ENCODE peak calls at places on chromosomes 5 and 9, in seven cellular contexts. X is tibial artery; E is osteocyte; K is LNCaP clone FGC; N is fibroblast of pulmonary artery; I is MCF 10A; G is activated CD8-positive, alpha-beta T cell treated with anti-CD3 and anti-CD28 coated beads for 36 hours. T is an unnamed sample.
A peak's percentile ranks its signal among the peaks of the same experiment; 100 is the strongest.

GRCh38 chr5:92713361-92713875 is 867.6 kb downstream of the NR2F1-AS1 start:
- DNase-seq in I (no peak), G (no peak), X (no peak), K (no peak), E (no peak), N (no peak), T (no peak)

GRCh38 chr9:14315754-14316573 is 2.0 kb upstream of the NFIB start:
- DNase-seq in N (peak; percentile 85), X (peak; percentile 33), E (no peak), K (no peak), G (no peak), I (peak; percentile 69), T (peak; percentile 74)

GRCh38 chr5:88251048-88251711 is 17.5 kb downstream of the TMEM161B start:
- DNase-seq in I (no peak), E (no peak), K (no peak), X (no peak), N (peak; percentile 11), G (peak; percentile 58), T (no peak)

GRCh38 chr9:87786423-87786822 is 60.5 kb downstream of the CTSL start:
- DNase-seq in N (no peak), G (no peak), I (peak; percentile 43), X (no peak), K (no peak), E (no peak), T (no peak)

GRCh38 chr9:133640580-133641395 is 4.6 kb downstream of the DBH start:
- DNase-seq in X (no peak), K (no peak), I (no peak), G (no peak), N (no peak), E (no peak), T (no peak)

GRCh38 chr5:43281840-43282658 is 31.2 kb downstream of the HMGCS1 start:
- DNase-seq in I (no peak), K (no peak), N (peak; percentile 31), X (no peak), E (no peak), G (no peak), T (no peak)

GRCh38 chr5:27962201-27962600 is 923.8 kb upstream of the CDH9 start:
- DNase-seq in E (no peak), I (peak; percentile 34), N (peak; percentile 84), G (no peak), K (no peak), X (no peak), T (no peak)

GRCh38 chr9:37801287-37801850 is 772 bp downstream of the DCAF10 start:
- DNase-seq in I (peak; percentile 32), X (peak; percentile 22), E (no peak), N (peak; percentile 20), G (peak; percentile 48), K (no peak), T (peak; percentile 73)

GRCh38 chr5:109907189-109907588 is 217.5 kb downstream of the MAN2A1 start:
- DNase-seq in N (peak; percentile 18), G (no peak), I (no peak), K (no peak), X (no peak), E (no peak), T (no peak)

GRCh38 chr9:15211160-15211993 is 95.6 kb downstream of the TTC39B start:
- DNase-seq in G (peak; percentile 65), E (no peak), K (peak; percentile 72), X (peak; percentile 57), I (peak; percentile 70), N (peak; percentile 86), T (no peak)

GRCh38 chr9:87278971-87279731 is 218.5 kb upstream of the DAPK1 start:
- DNase-seq in X (no peak), E (no peak), G (no peak), I (no peak), N (no peak), K (no peak), T (no peak)

GRCh38 chr5:168992687-168993086 is 308.3 kb downstream of the SLIT3 start:
- DNase-seq in N (no peak), I (no peak), E (no peak), X (no peak), K (no peak), G (no peak), T (no peak)

GRCh38 chr5:17224858-17225436 is 7.5 kb downstream of the BASP1 start:
- DNase-seq in K (no peak), X (no peak), E (no peak), N (peak; percentile 27), G (no peak), I (no peak), T (no peak)

GRCh38 chr9:8468048-8468600 is 668.5 kb upstream of the DMAC1 start:
- DNase-seq in K (no peak), X (no peak), N (no peak), E (no peak), I (no peak), G (no peak), T (no peak)

DNA sequence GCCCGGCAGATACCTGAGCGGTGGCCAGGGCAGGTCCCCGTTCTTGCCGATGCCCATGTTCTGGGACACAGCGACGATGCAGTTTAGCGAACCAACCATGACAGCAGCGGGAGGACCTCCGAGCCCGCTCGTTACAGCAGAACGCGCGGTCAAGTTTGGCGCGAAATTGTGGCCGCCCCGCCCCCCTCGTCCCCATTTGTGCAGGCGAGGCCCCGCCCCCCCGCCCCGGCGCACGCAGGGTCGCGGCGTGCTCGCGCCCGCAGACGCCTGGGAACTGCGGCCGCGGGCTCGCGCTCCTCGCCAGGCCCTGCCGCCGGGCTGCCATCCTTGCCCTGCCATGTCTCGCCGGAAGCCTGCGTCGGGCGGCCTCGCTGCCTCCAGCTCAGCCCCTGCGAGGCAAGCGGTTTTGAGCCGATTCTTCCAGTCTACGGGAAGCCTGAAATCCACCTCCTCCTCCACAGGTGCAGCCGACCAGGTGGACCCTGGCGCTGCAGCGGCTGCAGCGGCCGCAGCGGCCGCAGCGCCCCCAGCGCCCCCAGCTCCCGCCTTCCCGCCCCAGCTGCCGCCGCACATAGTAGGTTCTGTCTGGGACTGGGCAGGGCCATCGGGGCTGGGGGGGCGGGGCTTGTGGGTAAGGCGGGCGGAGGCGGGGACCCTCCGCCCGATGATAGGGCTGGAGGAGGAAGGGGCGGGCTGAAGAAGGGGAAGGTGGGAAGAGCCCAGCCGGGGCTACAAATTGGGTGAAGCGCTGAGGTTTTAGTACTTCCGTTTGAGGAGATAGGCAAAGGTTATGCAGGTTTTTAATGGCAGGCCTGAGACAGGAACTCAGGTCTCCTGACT is at the start of the genes DHFR and MSH3:
- DNase-seq in K (peak; percentile 83), E (peak; percentile 92), N (peak; percentile 90), I (peak; percentile 93), X (peak; percentile 84), G (peak; percentile 95), T (peak; percentile 87)
- TF ChIP-seq CTCF in K (peak; percentile 2), E (peak; percentile 26), N (no peak), I (no peak), X (peak; percentile 3), G (no peak), T (peak; percentile 53)

GRCh38 chr9:71490810-71491209 is 277.5 kb downstream of the CEMIP2 start:
- DNase-seq in X (no peak), K (no peak), G (no peak), E (no peak), N (no peak), I (peak; percentile 33), T (no peak)
- TF ChIP-seq CTCF in X (no peak), K (peak; percentile 59), G (no peak), E (no peak), N (peak; percentile 9), I (peak; percentile 50), T (peak; percentile 27)

DNA sequence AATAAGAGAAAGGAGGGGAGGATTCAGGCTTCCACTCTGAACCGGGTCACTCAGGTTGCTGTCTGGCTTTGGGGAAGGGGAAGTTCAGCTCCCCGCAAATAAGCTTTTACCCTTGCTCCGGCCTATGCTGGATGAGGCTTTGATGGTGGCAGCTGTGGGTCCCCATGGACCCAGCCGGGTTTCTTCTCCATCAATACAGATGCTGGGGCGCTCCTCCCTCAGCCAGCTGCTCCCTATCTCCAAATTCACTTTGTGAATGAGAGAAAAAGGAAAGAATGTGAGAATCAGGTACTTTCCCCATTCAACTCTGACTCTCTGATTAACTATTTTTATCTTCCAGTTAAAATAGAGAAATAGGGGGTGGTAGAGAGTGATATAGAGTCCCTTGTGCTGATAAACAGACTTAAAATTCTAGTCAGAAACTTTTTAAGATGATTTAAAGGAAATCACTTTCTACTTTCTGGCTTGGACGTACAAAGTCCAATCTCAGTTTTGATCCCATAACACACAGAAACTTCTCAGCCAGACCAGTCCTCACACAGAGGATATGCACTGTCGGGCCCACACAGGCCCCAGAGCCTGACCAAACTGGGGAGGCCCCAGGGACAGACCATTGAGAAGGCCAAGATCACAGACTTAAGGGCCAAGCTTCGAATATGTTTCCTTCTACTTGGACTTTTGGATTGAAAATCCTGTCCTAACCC is 39.6 kb downstream of the C5orf15 start:
- DNase-seq in I (no peak), N (no peak), E (no peak), X (no peak), K (no peak), G (peak; percentile 25), T (no peak)
- TF ChIP-seq CTCF in I (no peak), N (no peak), E (no peak), X (no peak), K (no peak), G (no peak), T (no peak)

DNA sequence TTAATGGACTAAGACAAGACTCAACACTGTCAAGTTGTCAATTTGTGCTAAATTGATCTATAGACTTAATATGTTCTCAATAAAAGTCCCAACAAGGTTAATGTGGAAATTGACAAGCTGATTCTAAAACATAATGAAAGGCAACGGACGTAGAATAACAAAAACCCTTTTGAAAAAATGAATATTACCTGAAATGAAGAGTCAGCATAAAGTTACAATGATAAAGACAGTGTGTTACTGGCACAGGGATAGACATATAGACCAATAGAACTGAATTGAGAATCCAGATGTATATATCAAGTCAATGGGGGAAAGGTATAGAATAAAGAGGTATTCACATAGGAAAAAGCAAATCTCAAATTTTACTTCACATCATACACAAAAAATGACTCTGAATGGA is 37.7 kb upstream of the BARX1 start:
- DNase-seq in X (no peak), N (no peak), I (no peak), K (no peak), G (no peak), E (no peak), T (no peak)
- TF ChIP-seq CTCF in X (no peak), N (no peak), I (no peak), K (no peak), G (no peak), E (no peak), T (no peak)

GRCh38 chr9:80437825-80438224 is 866.1 kb downstream of the TLE4 start:
- DNase-seq in G (no peak), X (no peak), E (no peak), K (no peak), I (no peak), N (no peak), T (no peak)

GRCh38 chr9:80440724-80441123 is 869.0 kb downstream of the TLE4 start:
- DNase-seq in I (peak; percentile 2), G (no peak), N (no peak), K (no peak), E (no peak), X (no peak), T (no peak)

DNA sequence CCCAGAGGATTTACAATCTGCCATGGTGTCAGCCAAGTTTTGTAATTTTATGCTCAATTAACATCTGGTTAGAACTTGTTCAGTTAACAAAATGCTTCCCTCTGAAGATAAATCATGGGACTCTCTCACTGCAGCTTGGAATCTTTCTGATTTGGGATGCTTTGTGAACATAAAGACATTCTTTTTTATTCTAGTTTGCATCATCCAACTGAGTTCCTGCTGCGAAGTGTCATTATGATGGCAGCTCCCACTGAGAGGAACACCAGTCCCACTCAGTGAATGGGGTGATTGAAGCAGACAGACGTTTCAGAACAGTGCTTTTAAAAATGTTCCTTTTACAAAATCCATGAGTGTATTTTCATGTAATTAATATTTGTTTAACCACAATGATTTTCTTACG is 863.8 kb downstream of the TLE4 start:
- DNase-seq in X (no peak), K (no peak), G (no peak), N (no peak), I (no peak), E (no peak), T (no peak)
- TF ChIP-seq CTCF in X (no peak), K (no peak), G (no peak), N (no peak), I (no peak), E (no peak), T (no peak)

GRCh38 chr9:125631391-125632085 is 75.5 kb downstream of the MAPKAP1 start:
- DNase-seq in E (no peak), K (peak; percentile 27), N (peak; percentile 79), X (no peak), I (peak; percentile 56), G (peak; percentile 48), T (no peak)
- TF ChIP-seq CTCF in E (peak; percentile 71), K (peak; percentile 70), N (peak; percentile 80), X (peak; percentile 47), I (peak; percentile 38), G (peak; percentile 80), T (peak; percentile 72)